ENCODE peak calls at places on chromosome 14, in seven cellular contexts. T is KBM-7; Z is fibroblast of lung; H is endothelial cell of umbilical vein; E is type B pancreatic cell; A is stimulated activated CD4-positive, alpha-beta T cell treated with anti-CD3 and anti-CD28 coated beads, Interleukin-4, amount 100 ng/mL, for 48 hours; S is NAMALWA. Y is an unnamed sample.

GRCh38 chr14:69259176-69259530 is 805 bp upstream of the GALNT16 start:
- DNase-seq in T (no peak), A (no peak), E (no peak), Z (no peak), S (no peak), H (no peak), Y (no peak)

GRCh38 chr14:72880820-72881219 is 13.1 kb downstream of the DPF3 start:
- DNase-seq in H (no peak), A (no peak), T (peak; percentile 45), E (no peak), S (no peak), Z (no peak), Y (peak; percentile 61)

GRCh38 chr14:77040995-77041744 is 12.7 kb upstream of the IRF2BPL start:
- DNase-seq in Z (no peak), T (no peak), A (no peak), H (no peak), S (no peak), E (no peak), Y (no peak)

GRCh38 chr14:52835122-52835903 is 43.9 kb upstream of the GNPNAT1 start:
- DNase-seq in E (no peak), T (no peak), S (no peak), H (no peak), Z (peak; percentile 51), A (no peak), Y (no peak)

GRCh38 chr14:77593501-77593911 is 22.9 kb downstream of the SPTLC2 start:
- DNase-seq in A (no peak), T (peak; percentile 95), S (peak; percentile 84), H (peak; percentile 59), E (no peak), Z (no peak), Y (peak; percentile 95)

GRCh38 chr14:98503086-98503815 is 768.7 kb downstream of the BCL11B start:
- DNase-seq in S (no peak), E (no peak), T (no peak), H (no peak), Z (no peak), A (no peak), Y (no peak)

GRCh38 chr14:76926521-76927251 is 100.5 kb downstream of the LRRC74A start:
- DNase-seq in T (peak; percentile 66), S (peak; percentile 66), H (no peak), A (no peak), Z (peak; percentile 80), E (no peak), Y (no peak)

GRCh38 chr14:102795060-102795925 is 18.0 kb downstream of the TRAF3 start:
- DNase-seq in A (no peak), Z (peak; percentile 90), E (no peak), S (no peak), H (peak; percentile 75), T (peak; percentile 66), Y (peak; percentile 69)